ENCODE peak calls at places on chromosomes 16 and 17, in seven cellular contexts. V is HCT116; W is HepG2; Z is breast epithelium; O is ovary; D is PC-3; G is effector memory CD4-positive, alpha-beta T cell. X is an unnamed sample.

GRCh38 chr17:859461-860195 is 77.5 kb downstream of the MRM3 start:
- DNase-seq in V (no peak), W (no peak), Z (no peak), O (peak; percentile 58), D (no peak), G (no peak), X (no peak)

GRCh38 chr16:73125860-73126259 is 77.9 kb upstream of the ZFHX3 start:
- DNase-seq in V (no peak), W (no peak), Z (no peak), O (no peak), D (peak; percentile 13), G (no peak), X (no peak)

GRCh38 chr16:27245276-27246231 is 23.0 kb downstream of the NSMCE1 start:
- DNase-seq in V (no peak), W (no peak), Z (no peak), O (peak; percentile 67), D (peak; percentile 83), G (no peak), X (no peak)

GRCh38 chr16:4664538-4665418 is 28.6 kb upstream of the NUDT16L1 start:
- DNase-seq in V (no peak), W (peak; percentile 75), Z (no peak), O (peak; percentile 55), D (no peak), G (peak; percentile 27), X (no peak)

GRCh38 chr17:34633351-34633750 is 54.0 kb downstream of the TMEM132E start:
- DNase-seq in V (no peak), W (no peak), Z (no peak), O (no peak), D (no peak), G (no peak), X (no peak)

GRCh38 chr17:17985555-17985954 is 12.9 kb downstream of the DRC3 start:
- DNase-seq in V (no peak), W (no peak), Z (no peak), O (no peak), D (no peak), G (no peak), X (no peak)

GRCh38 chr17:78995022-78995760 is 14.4 kb downstream of the CANT1 start:
- DNase-seq in V (no peak), W (no peak), Z (peak; percentile 49), O (peak; percentile 35), D (no peak), G (no peak), X (peak; percentile 58)

GRCh38 chr17:61000911-61001310 is 323.3 kb downstream of the BCAS3 start:
- DNase-seq in V (no peak), W (peak; percentile 7), Z (no peak), O (no peak), D (peak; percentile 57), G (no peak), X (no peak)

GRCh38 chr17:33889766-33890165 is 365.3 kb upstream of the CCL2 start:
- DNase-seq in V (no peak), W (no peak), Z (no peak), O (no peak), D (no peak), G (no peak), X (no peak)

GRCh38 chr17:64448665-64449512 is at the start of gene MILR1:
- DNase-seq in V (peak; percentile 65), W (no peak), Z (no peak), O (no peak), D (peak; percentile 90), G (no peak), X (peak; percentile 53)

GRCh38 chr17:80798595-80799552 is 192.8 kb upstream of the CHMP6 start:
- DNase-seq in V (no peak), W (no peak), Z (peak; percentile 30), O (no peak), D (no peak), G (no peak), X (peak; percentile 36)

GRCh38 chr17:29764748-29765147 is 142.0 kb upstream of the CORO6 start:
- DNase-seq in V (no peak), W (no peak), Z (no peak), O (no peak), D (no peak), G (no peak), X (no peak)

GRCh38 chr17:81457396-81457795 is 55.2 kb downstream of the ACTG1 start:
- DNase-seq in V (no peak), W (no peak), Z (no peak), O (no peak), D (no peak), G (no peak), X (no peak)

GRCh38 chr17:19344311-19345066 is 18.0 kb downstream of the B9D1 start:
- DNase-seq in V (no peak), W (no peak), Z (peak; percentile 43), O (no peak), D (no peak), G (no peak), X (no peak)

GRCh38 chr17:17141860-17142552 is 64.1 kb downstream of the PLD6 start:
- DNase-seq in V (no peak), W (no peak), Z (no peak), O (peak; percentile 76), D (no peak), G (peak; percentile 20), X (no peak)

GRCh38 chr16:49158029-49158642 is 123.5 kb downstream of the CBLN1 start:
- DNase-seq in V (peak; percentile 7), W (peak; percentile 32), Z (no peak), O (no peak), D (peak; percentile 45), G (no peak), X (no peak)

GRCh38 chr17:82095777-82096708 is 2.0 kb downstream of the FASN start:
- DNase-seq in V (no peak), W (no peak), Z (no peak), O (peak; percentile 36), D (peak; percentile 51), G (no peak), X (peak; percentile 78)

GRCh38 chr17:43360376-43360738 is 38.4 kb upstream of the ARL4D start:
- DNase-seq in V (no peak), W (peak; percentile 73), Z (no peak), O (peak; percentile 43), D (peak; percentile 69), G (peak; percentile 68), X (no peak)

GRCh38 chr16:58510776-58511628 is 4.3 kb upstream of the SETD6 start:
- DNase-seq in V (no peak), W (no peak), Z (no peak), O (peak; percentile 16), D (no peak), G (no peak), X (no peak)

GRCh38 chr17:73874008-73874407 is 229.8 kb upstream of the SDK2 start:
- DNase-seq in V (no peak), W (no peak), Z (no peak), O (no peak), D (no peak), G (no peak), X (no peak)

GRCh38 chr16:75764154-75764768 is 38.0 kb upstream of the CPHXL start:
- DNase-seq in V (peak; percentile 60), W (peak; percentile 69), Z (no peak), O (peak; percentile 49), D (peak; percentile 64), G (peak; percentile 15), X (no peak)

GRCh38 chr17:19724501-19725420 is 8.4 kb upstream of the SLC47A2 start:
- DNase-seq in V (no peak), W (no peak), Z (peak; percentile 78), O (peak; percentile 60), D (no peak), G (no peak), X (peak; percentile 48)

GRCh38 chr17:81884968-81885367 is 6.4 kb downstream of the ALYREF start:
- DNase-seq in V (no peak), W (no peak), Z (no peak), O (no peak), D (no peak), G (no peak), X (no peak)

GRCh38 chr17:74963656-74964055 is 8.9 kb downstream of the HID1 start:
- DNase-seq in V (no peak), W (no peak), Z (no peak), O (no peak), D (no peak), G (no peak), X (peak; percentile 75)

GRCh38 chr17:17417718-17418151 is 59.1 kb upstream of the MED9 start:
- DNase-seq in V (no peak), W (peak; percentile 68), Z (no peak), O (no peak), D (no peak), G (no peak), X (no peak)

GRCh38 chr17:32445976-32446375 is 1.7 kb downstream of the PSMD11 start:
- DNase-seq in V (no peak), W (no peak), Z (no peak), O (no peak), D (peak; percentile 27), G (no peak), X (no peak)
- H3K4me3 ChIP-seq in V (peak overlapping the region; percentile 58), W (peak overlapping the region; percentile 97), Z (peak overlapping the region; percentile 99), O (peak overlapping the region; percentile 96), D (peak overlapping the region; percentile 89), G (no peak overlapping the region), X (no peak overlapping the region)

GRCh38 chr16:88938933-88939813 is 37.8 kb downstream of the CBFA2T3 start:
- DNase-seq in V (no peak), W (no peak), Z (no peak), O (no peak), D (no peak), G (no peak), X (peak; percentile 68)
- H3K4me1 ChIP-seq in V (peaks cover 3% of the 10 kb centered on the region), W (peaks cover 9% of the 10 kb centered on the region), Z (peaks cover 19% of the 10 kb centered on the region), O (peaks cover 5% of the 10 kb centered on the region), D (no peaks in the 10 kb centered on the region), G (peaks cover 26% of the 10 kb centered on the region), X (no peaks in the 10 kb centered on the region)

GRCh38 chr17:49496183-49496865 is 1.2 kb downstream of the NGFR start:
- DNase-seq in V (no peak), W (no peak), Z (peak; percentile 79), O (peak; percentile 79), D (peak; percentile 54), G (peak; percentile 62), X (peak; percentile 58)

GRCh38 chr17:49497147-49498036 is 2.3 kb downstream of the NGFR start:
- DNase-seq in V (no peak), W (no peak), Z (no peak), O (no peak), D (peak; percentile 18), G (no peak), X (no peak)

GRCh38 chr17:49498037-49498615 is 3.0 kb downstream of the NGFR start:
- DNase-seq in V (no peak), W (no peak), Z (no peak), O (no peak), D (peak; percentile 15), G (no peak), X (no peak)

GRCh38 chr17:49495842-49496182 is 719 bp downstream of the NGFR start:
- DNase-seq in V (no peak), W (no peak), Z (no peak), O (no peak), D (no peak), G (no peak), X (no peak)

DNA sequence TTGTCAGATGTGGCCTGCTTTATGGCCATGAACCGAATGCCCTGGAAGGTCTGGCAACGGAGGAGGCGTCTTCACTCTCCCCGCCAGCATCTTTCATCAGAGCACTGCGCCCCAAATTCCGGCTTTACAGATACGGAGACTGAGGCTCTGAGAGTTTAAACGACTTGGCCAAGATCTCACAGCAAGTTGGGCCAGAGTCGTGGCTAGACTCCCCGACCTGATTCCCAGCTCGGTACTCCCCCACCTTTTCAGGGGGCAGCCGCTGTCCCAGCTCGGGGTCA is 1.7 kb downstream of the NGFR start:
- DNase-seq in V (no peak), W (no peak), Z (no peak), O (no peak), D (no peak), G (no peak), X (no peak)
- H3K4me3 ChIP-seq in V (no peak overlapping the region), W (peak overlapping the region; percentile 44), Z (peak overlapping the region; percentile 66), O (peak overlapping the region; percentile 35), D (peak overlapping the region; percentile 52), G (peak overlapping the region; percentile 60), X (peak overlapping the region; percentile 47)

GRCh38 chr16:65543781-65544740 is 422.2 kb upstream of the CDH11 start:
- DNase-seq in V (no peak), W (no peak), Z (no peak), O (no peak), D (no peak), G (no peak), X (no peak)
- H3K4me1 ChIP-seq in V (no peaks in the 10 kb centered on the region), W (no peaks in the 10 kb centered on the region), Z (no peaks in the 10 kb centered on the region), O (peaks cover 22% of the 10 kb centered on the region), D (peaks cover 28% of the 10 kb centered on the region), G (no peaks in the 10 kb centered on the region), X (no peaks in the 10 kb centered on the region)

X was measured in pancreas.